ENCODE peak calls at places on chromosome 2, in six cellular contexts. E is mammary epithelial cell; U is GOT3; O is activated T-helper 1 cell treated with Interleukin-2 at 50 U/mL for 16 hours; I is HS-5; N is stimulated activated naive CD8-positive, alpha-beta T cell treated with anti-CD3 and anti-CD28 coated beads, Interleukin-15, amount 100 ng/mL, for 72 hours. R is an unnamed sample.

GRCh38 chr2:81194176-81194575 is 889.6 kb upstream of the LRRTM1 start:
- DNase-seq in O (no peak), E (no peak), I (no peak), N (no peak), U (no peak), R (no peak)

GRCh38 chr2:214577769-214578168 is 166.9 kb downstream of the VWC2L start:
- DNase-seq in N (no peak), E (peak), I (no peak), O (no peak), U (no peak), R (no peak)

GRCh38 chr2:15561574-15562344 is 625 bp upstream of the NBAS start:
- DNase-seq in O (no peak), I (no peak), E (peak), U (no peak), N (peak), R (no peak)

GRCh38 chr2:178865121-178865520 is 57.9 kb upstream of the TTN start:
- DNase-seq in N (no peak), O (no peak), U (no peak), E (peak), I (no peak), R (no peak)

GRCh38 chr2:20543579-20543887 is 96.7 kb downstream of the RHOB start:
- DNase-seq in I (no peak), O (no peak), U (no peak), E (no peak), N (no peak), R (no peak)

GRCh38 chr2:44715671-44716077 is 225.8 kb upstream of the SIX3 start:
- DNase-seq in I (peak), E (peak), O (no peak), N (no peak), U (no peak), R (no peak)

GRCh38 chr2:209525834-209526281 is 102.0 kb downstream of the MAP2 start:
- DNase-seq in O (no peak), N (no peak), E (peak), U (no peak), I (peak), R (no peak)

GRCh38 chr2:223469270-223470057 is 132.7 kb downstream of the SCG2 start:
- DNase-seq in N (no peak), I (peak), E (peak), O (no peak), U (peak), R (no peak)

R was measured in left lobe of liver.